ENCODE peak calls at places on chromosomes 2 and 18, in four cellular contexts. E is suprapubic skin, C is brain microvascular endothelial cell, P is breast epithelium. B is an unnamed sample.
A peak's percentile ranks its signal among the peaks of the same experiment; 100 is the strongest.

GRCh38 chr2:25041307-25041927 is 459 bp upstream of the EFR3B start:
- DNase-seq in E (peak; percentile 82), C (peak; percentile 37), P (peak; percentile 61), B (no peak)

GRCh38 chr2:33023732-33024301 is 77.1 kb downstream of the LTBP1 start:
- DNase-seq in E (no peak), C (no peak), P (no peak), B (no peak)

GRCh38 chr2:88027709-88028389 is 11.5 kb upstream of the RNU2-63P start:
- DNase-seq in E (no peak), C (no peak), P (no peak), B (no peak)

GRCh38 chr18:66724664-66725356 is 120.9 kb upstream of the CDH19 start:
- DNase-seq in E (no peak), C (no peak), P (no peak), B (no peak)

GRCh38 chr2:234257859-234258561 is 207.5 kb downstream of the SPP2 start:
- DNase-seq in E (peak; percentile 81), C (peak; percentile 99), P (no peak), B (no peak)

GRCh38 chr2:107336536-107336935 is 450.6 kb upstream of the ST6GAL2 start:
- DNase-seq in E (no peak), C (no peak), P (no peak), B (no peak)

GRCh38 chr2:101622633-101623521 is 74.6 kb upstream of the MAP4K4 start:
- DNase-seq in E (no peak), C (peak; percentile 31), P (no peak), B (no peak)

GRCh38 chr2:113965644-113966043 is 75.8 kb downstream of the ACTR3 start:
- DNase-seq in E (no peak), C (peak; percentile 44), P (no peak), B (no peak)

GRCh38 chr18:23864620-23865019 is 149.9 kb upstream of the TTC39C start:
- DNase-seq in E (no peak), C (no peak), P (no peak), B (no peak)

GRCh38 chr2:125313806-125314205 is 1288.7 kb downstream of the CNTNAP5 start:
- DNase-seq in E (no peak), C (no peak), P (no peak), B (no peak)

GRCh38 chr2:177262137-177262536 is 2.4 kb downstream of the NFE2L2 start:
- DNase-seq in E (no peak), C (no peak), P (no peak), B (no peak)

GRCh38 chr2:233479616-233480489 is 86.7 kb downstream of the USP40 start:
- DNase-seq in E (no peak), C (no peak), P (no peak), B (no peak)

GRCh38 chr18:26317353-26317865 is 91.2 kb downstream of the TAF4B start:
- DNase-seq in E (no peak), C (no peak), P (no peak), B (no peak)

GRCh38 chr18:48543228-48543627 is 4.4 kb downstream of the CTIF start:
- DNase-seq in E (no peak), C (no peak), P (no peak), B (no peak)

DNA sequence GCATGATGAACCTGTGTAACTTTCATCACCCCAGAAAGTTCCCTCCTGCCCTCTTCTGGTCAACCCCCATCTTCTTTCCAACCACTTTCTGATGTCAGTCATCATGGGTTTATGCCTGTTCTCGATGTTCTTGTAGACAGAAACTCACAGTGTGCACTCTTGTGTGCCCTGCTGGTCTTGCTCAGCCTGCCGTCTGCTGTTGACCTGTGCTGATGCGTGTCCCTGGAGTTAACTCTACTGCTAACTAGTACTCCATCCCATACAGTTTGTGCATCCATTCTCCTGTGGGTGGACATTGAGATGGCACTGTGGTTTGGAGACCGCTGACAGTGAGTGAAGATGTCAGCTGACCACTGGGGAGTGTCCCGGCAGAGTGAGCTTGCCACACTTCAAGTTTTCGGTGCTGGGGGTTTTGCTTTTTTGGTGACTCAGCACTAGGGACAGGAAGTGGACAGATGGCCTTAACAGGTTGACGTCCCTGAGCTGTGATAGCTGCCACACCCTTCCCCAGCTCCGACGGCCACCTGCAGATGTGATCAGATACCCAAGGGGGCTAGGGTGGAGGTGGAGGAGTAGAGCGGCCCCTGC is 14.8 kb downstream of the KLHL29 start:
- DNase-seq in E (no peak), C (no peak), P (no peak), B (no peak)
- TF ChIP-seq CTCF in E (no peak), C (no peak), P (no peak), B (no peak)

DNA sequence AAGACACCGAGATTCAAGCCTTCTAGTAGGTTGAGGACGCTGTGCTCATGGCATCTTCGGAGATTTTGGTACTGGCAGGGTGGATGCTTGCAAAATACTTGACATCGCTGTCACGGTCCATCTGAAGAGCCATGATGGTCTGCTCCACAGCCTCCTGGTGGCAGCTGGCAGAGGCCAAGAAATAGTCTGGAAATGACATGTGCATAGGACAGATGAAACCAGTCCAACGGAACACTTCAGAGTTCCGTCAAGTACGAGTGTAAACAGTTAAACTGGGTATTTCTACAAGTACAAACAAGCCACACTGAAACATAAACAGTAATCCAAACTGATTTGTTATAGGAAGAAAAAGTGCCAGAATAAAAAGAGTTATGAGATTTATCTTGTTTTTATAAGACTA is 66.6 kb downstream of the PPP4R1 start:
- DNase-seq in E (no peak), C (no peak), P (no peak), B (no peak)
- H3K36me3 ChIP-seq in E (peaks cover 77% of the 10 kb centered on the region), C (peaks cover 60% of the 10 kb centered on the region), P (no peaks in the 10 kb centered on the region), B (peaks cover 67% of the 10 kb centered on the region)

GRCh38 chr2:26768759-26769500 is 4.8 kb downstream of the SLC35F6 start:
- DNase-seq in E (peak; percentile 94), C (peak; percentile 49), P (peak; percentile 78), B (no peak)

GRCh38 chr2:26770986-26771586 is 7.0 kb downstream of the SLC35F6 start:
- DNase-seq in E (peak; percentile 91), C (peak; percentile 41), P (peak; percentile 87), B (no peak)

GRCh38 chr2:26776195-26776594 is 9.7 kb upstream of the CENPA start:
- DNase-seq in E (no peak), C (no peak), P (no peak), B (no peak)

GRCh38 chr2:26769501-26769850 is 5.4 kb downstream of the SLC35F6 start:
- DNase-seq in E (no peak), C (no peak), P (no peak), B (no peak)

DNA sequence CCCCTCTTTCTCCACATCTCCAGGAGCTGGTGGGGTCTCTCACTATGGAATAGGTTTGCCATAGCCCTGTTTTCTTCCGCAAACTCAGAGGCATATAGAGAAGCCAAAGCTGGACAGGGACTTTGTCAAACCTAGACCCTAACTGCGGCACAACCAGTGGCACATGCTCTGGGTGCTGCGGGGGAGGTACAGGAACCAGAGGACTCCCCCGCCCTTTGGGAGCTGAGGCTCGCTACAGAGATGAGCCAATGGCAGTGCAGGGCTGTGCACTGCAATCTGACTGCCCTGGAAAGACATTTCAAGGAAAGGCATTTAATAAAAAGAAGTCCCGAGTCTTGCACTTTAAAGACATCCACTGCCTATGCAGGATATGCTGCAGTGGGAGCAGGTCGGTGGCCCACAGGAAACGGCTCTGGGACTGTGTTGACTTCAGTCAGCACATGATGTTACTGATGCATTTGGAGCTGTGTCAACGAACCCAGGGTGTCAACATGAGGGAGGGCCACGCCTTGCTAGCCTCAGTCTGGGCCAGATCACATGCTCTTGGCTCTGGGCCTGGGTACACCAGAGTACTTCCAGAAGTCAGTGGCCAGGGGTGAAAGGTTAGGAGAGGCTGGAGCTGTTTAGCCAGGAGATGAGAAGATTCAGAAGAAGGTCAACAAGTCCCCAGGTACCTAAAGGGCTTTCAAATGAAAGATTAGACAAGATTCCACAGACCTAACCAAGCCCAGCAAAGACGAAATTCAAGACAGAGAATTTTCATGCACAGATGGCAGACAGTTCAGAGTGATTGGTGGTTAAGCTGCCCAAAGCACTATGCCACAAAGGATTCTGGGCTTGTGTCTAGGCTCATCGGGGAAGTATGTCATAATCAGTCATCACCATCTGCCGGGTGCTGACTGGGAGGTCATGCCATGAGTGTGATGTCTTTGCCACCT is 8.2 kb downstream of the SLC35F6 start:
- DNase-seq in E (peak; percentile 98), C (peak; percentile 23), P (peak; percentile 95), B (peak; percentile 98)
- TF ChIP-seq CTCF in E (no peak), C (no peak), P (no peak), B (no peak)

GRCh38 chr2:86753606-86754005 is 33.5 kb downstream of the RMND5A start:
- DNase-seq in E (no peak), C (peak; percentile 27), P (no peak), B (no peak)
- H3K36me3 ChIP-seq in E (peaks cover 25% of the 10 kb centered on the region), C (no peaks in the 10 kb centered on the region), P (no peaks in the 10 kb centered on the region), B (peaks cover 40% of the 10 kb centered on the region)

DNA sequence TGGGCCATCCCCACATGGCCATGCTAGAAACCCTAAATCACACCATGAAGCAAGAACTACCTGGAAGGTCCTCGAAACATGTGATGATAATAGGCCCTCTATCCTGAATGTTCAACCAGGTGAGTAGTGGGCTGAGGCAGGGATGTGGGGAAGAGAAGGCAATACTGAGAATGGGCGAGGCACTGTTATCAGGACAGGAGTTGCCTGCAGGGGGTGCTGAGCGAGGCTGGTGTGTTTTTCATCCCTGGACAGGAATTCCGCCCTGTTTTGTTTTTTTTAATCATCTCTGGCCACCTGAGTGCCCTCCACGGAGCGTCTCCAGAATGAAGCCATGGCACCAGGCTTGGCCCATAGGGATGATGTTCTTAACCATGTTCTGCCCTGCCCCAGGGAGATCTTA is 103.0 kb upstream of the SOX11 start:
- DNase-seq in E (no peak), C (no peak), P (no peak), B (no peak)
- TF ChIP-seq CTCF in E (no peak), C (no peak), P (no peak), B (no peak)

DNA sequence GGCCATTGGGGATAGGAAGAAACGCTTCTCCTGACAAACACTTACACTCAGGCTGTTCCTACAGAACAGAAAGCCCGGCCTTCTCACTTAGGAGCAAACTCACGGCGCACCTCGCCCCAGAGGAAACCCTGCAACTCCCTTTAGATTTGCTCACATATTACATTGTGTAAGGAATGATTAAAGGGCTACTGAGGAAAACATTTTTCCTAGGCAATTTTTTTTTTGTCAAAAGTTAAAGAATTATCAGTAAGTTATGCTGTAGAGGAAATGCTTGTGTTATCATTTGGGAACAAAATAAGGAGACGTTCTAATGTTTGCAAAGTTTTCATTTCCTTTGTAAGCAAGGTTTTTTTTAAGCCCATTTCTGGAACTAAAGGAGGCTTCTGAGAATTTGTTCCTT is 264.1 kb downstream of the HDAC4 start:
- DNase-seq in E (no peak), C (no peak), P (no peak), B (no peak)
- H3K36me3 ChIP-seq in E (peaks cover 89% of the 10 kb centered on the region), C (peaks cover 3% of the 10 kb centered on the region), P (peaks cover 5% of the 10 kb centered on the region), B (peaks cover 78% of the 10 kb centered on the region)

GRCh38 chr2:64831134-64831976 is 157.8 kb upstream of the SLC1A4 start:
- DNase-seq in E (peak; percentile 96), C (peak; percentile 95), P (peak; percentile 61), B (peak; percentile 99)
- TF ChIP-seq CTCF in E (peak; percentile 32), C (peak; percentile 96), P (no peak), B (peak; percentile 58)

GRCh38 chr2:186670831-186671230 is 23.0 kb upstream of the FAM171B start:
- DNase-seq in E (no peak), C (no peak), P (no peak), B (no peak)
- H3K36me3 ChIP-seq in E (peaks cover 95% of the 10 kb centered on the region), C (peaks cover 84% of the 10 kb centered on the region), P (peaks cover 7% of the 10 kb centered on the region), B (peaks cover 89% of the 10 kb centered on the region)

GRCh38 chr2:223601932-223602676 is at the start of gene SCG2:
- DNase-seq in E (peak; percentile 70), C (peak; percentile 92), P (peak; percentile 61), B (no peak)
- TF ChIP-seq CTCF in E (no peak), C (peak; percentile 49), P (no peak), B (no peak)

DNA sequence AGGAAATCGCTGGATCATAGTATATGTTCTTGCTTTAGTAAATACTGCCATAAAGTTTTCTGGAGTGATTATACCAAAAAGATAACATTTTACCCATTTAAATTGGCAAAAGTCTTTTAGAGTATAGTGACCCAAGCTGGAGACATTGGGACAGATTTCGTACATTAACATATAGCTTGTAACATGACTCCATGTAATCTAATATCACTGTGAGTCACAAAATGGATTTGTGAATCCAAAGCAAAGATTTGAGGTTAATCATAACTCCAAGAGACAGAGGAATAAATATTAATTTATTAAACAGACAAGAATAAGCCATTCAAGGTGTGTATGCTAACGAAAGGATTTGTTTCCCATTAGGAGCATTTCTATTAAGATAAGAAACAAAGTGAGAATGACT is 45.0 kb upstream of the RMP24 start:
- DNase-seq in E (no peak), C (no peak), P (no peak), B (no peak)
- H3K36me3 ChIP-seq in E (no peaks in the 10 kb centered on the region), C (no peaks in the 10 kb centered on the region), P (no peaks in the 10 kb centered on the region), B (no peaks in the 10 kb centered on the region)

B was measured in vagina.